ENCODE peak calls at places on chromosomes 2 and 18, in ten cellular contexts. C is lower leg skin; J is CD8-positive, alpha-beta T cell; B is A549; G is HCT116; Y is CD4-positive, alpha-beta T cell; N is HFFc6; K is astrocyte of the spinal cord; W is GM12865; M is B cell. H is an unnamed sample.

GRCh38 chr2:237931205-237931721 is 35.6 kb upstream of the UBE2F start:
- DNase-seq in C (no peak), J (no peak), B (no peak), G (no peak), Y (no peak), N (peak; percentile 54), K (peak; percentile 63), W (peak; percentile 20), M (no peak), H (no peak)

GRCh38 chr2:96762529-96763253 is 2.0 kb downstream of the CNNM4 start:
- DNase-seq in C (no peak), J (no peak), B (no peak), G (no peak), Y (no peak), N (no peak), K (peak; percentile 12), W (peak; percentile 66), M (peak; percentile 30), H (no peak)

GRCh38 chr2:224938670-224939309 is 103.5 kb downstream of the DOCK10 start:
- DNase-seq in C (no peak), J (no peak), B (no peak), G (no peak), Y (no peak), N (peak; percentile 18), K (peak; percentile 84), W (peak; percentile 57), M (no peak), H (no peak)

GRCh38 chr18:32929213-32929612 is 156.4 kb upstream of the KLHL14 start:
- DNase-seq in C (no peak), J (no peak), B (no peak), G (no peak), Y (no peak), N (no peak), K (no peak), W (no peak), M (no peak), H (no peak)

GRCh38 chr18:36719630-36720029 is 109.2 kb downstream of the TPGS2 start:
- DNase-seq in C (no peak), J (no peak), B (no peak), G (no peak), Y (no peak), N (no peak), K (no peak), W (no peak), M (no peak), H (no peak)

GRCh38 chr2:71503827-71504226 is 50.5 kb downstream of the DYSF start:
- DNase-seq in C (no peak), J (no peak), B (no peak), G (no peak), Y (no peak), N (no peak), K (no peak), W (no peak), M (no peak), H (no peak)

GRCh38 chr2:224520064-224520463 is 65.1 kb downstream of the CUL3 start:
- DNase-seq in C (no peak), J (peak; percentile 47), B (no peak), G (no peak), Y (no peak), N (peak; percentile 66), K (peak; percentile 80), W (peak; percentile 92), M (peak; percentile 8), H (peak; percentile 60)

GRCh38 chr2:204239756-204240155 is 303.2 kb downstream of the ICOS start:
- DNase-seq in C (no peak), J (no peak), B (no peak), G (no peak), Y (no peak), N (no peak), K (no peak), W (no peak), M (no peak), H (no peak)

GRCh38 chr2:108935231-108935863 is 53.7 kb downstream of the EDAR start:
- DNase-seq in C (no peak), J (no peak), B (no peak), G (no peak), Y (no peak), N (no peak), K (no peak), W (no peak), M (no peak), H (no peak)

GRCh38 chr18:62586781-62587487 is 64.1 kb downstream of the ZCCHC2 start:
- DNase-seq in C (no peak), J (no peak), B (no peak), G (no peak), Y (no peak), N (no peak), K (no peak), W (no peak), M (no peak), H (no peak)

GRCh38 chr2:159285929-159286708 is at the start of gene WDSUB1:
- DNase-seq in C (peak; percentile 74), J (no peak), B (no peak), G (no peak), Y (peak; percentile 5), N (peak; percentile 46), K (peak; percentile 56), W (peak; percentile 53), M (peak; percentile 51), H (peak; percentile 60)

GRCh38 chr2:121502246-121502645 is 28.4 kb upstream of the RNU4ATAC start:
- DNase-seq in C (no peak), J (no peak), B (no peak), G (no peak), Y (no peak), N (peak; percentile 78), K (peak; percentile 80), W (no peak), M (no peak), H (peak; percentile 60)

GRCh38 chr2:84958135-84959044 is 12.6 kb upstream of the KCMF1 start:
- DNase-seq in C (no peak), J (no peak), B (peak; percentile 96), G (peak; percentile 93), Y (no peak), N (peak; percentile 93), K (peak; percentile 92), W (peak; percentile 53), M (no peak), H (peak; percentile 97)

GRCh38 chr2:57656198-57656597 is 390.4 kb upstream of the VRK2 start:
- DNase-seq in C (no peak), J (no peak), B (no peak), G (no peak), Y (no peak), N (no peak), K (no peak), W (no peak), M (no peak), H (no peak)

GRCh38 chr2:126849486-126849885 is 49.2 kb upstream of the TEX51 start:
- DNase-seq in C (no peak), J (no peak), B (no peak), G (no peak), Y (no peak), N (no peak), K (no peak), W (no peak), M (no peak), H (no peak)

GRCh38 chr2:169185711-169186110 is 116.3 kb downstream of the DHRS9 start:
- DNase-seq in C (no peak), J (no peak), B (no peak), G (no peak), Y (no peak), N (no peak), K (no peak), W (no peak), M (no peak), H (no peak)

GRCh38 chr2:207599641-207600040 is 25.6 kb downstream of the METTL21A start:
- DNase-seq in C (no peak), J (no peak), B (no peak), G (no peak), Y (no peak), N (no peak), K (no peak), W (no peak), M (no peak), H (no peak)

GRCh38 chr18:36580874-36581750 is 247.7 kb downstream of the TPGS2 start:
- DNase-seq in C (no peak), J (no peak), B (no peak), G (no peak), Y (no peak), N (peak; percentile 80), K (peak; percentile 35), W (no peak), M (no peak), H (no peak)

GRCh38 chr2:133262888-133263287 is 305.4 kb downstream of the NCKAP5 start:
- DNase-seq in C (no peak), J (no peak), B (no peak), G (no peak), Y (no peak), N (no peak), K (peak; percentile 22), W (no peak), M (no peak), H (no peak)

GRCh38 chr2:25927357-25927756 is 49.1 kb upstream of the ASXL2 start:
- DNase-seq in C (no peak), J (no peak), B (no peak), G (no peak), Y (no peak), N (no peak), K (no peak), W (peak; percentile 51), M (no peak), H (no peak)

GRCh38 chr18:43405097-43405496 is 127.8 kb upstream of the SYT4 start:
- DNase-seq in C (no peak), J (no peak), B (no peak), G (no peak), Y (no peak), N (no peak), K (no peak), W (no peak), M (no peak), H (peak; percentile 43)

GRCh38 chr2:172525601-172526000 is 30.3 kb upstream of the PDK1 start:
- DNase-seq in C (no peak), J (no peak), B (no peak), G (no peak), Y (no peak), N (no peak), K (no peak), W (no peak), M (no peak), H (no peak)
- TF ChIP-seq CTCF in C (no peak), J (no peak), B (no peak), G (no peak), Y (no peak), N (no peak), K (no peak), W (no peak), M (no peak), H (no peak)

GRCh38 chr2:31134450-31134849 is 3.8 kb downstream of the GALNT14 start:
- DNase-seq in C (no peak), J (no peak), B (no peak), G (no peak), Y (no peak), N (no peak), K (no peak), W (no peak), M (no peak), H (no peak)
- TF ChIP-seq CTCF in C (no peak), J (no peak), B (no peak), G (no peak), Y (no peak), N (no peak), K (no peak), W (no peak), M (no peak), H (no peak)

GRCh38 chr18:27412551-27412950 is 227.4 kb upstream of the CHST9 start:
- DNase-seq in C (no peak), J (no peak), B (no peak), G (no peak), Y (no peak), N (no peak), K (no peak), W (no peak), M (no peak), H (no peak)
- TF ChIP-seq CTCF in C (no peak), J (no peak), B (no peak), G (no peak), Y (no peak), N (no peak), K (no peak), W (no peak), M (no peak), H (no peak)

GRCh38 chr2:54626131-54626530 is 97.3 kb upstream of the EML6 start:
- DNase-seq in C (no peak), J (no peak), B (no peak), G (no peak), Y (no peak), N (no peak), K (no peak), W (no peak), M (no peak), H (no peak)
- TF ChIP-seq CTCF in C (no peak), J (no peak), B (no peak), G (no peak), Y (no peak), N (no peak), K (no peak), W (no peak), M (no peak), H (no peak)

H was measured in MCF 10A.